ENCODE peak calls at places on chromosome 15, in eight cellular contexts. One of them, this sample, is unnamed.

GRCh38 chr15:80233511-80234080 is 18.4 kb downstream of the CTXND1 start:
- DNase-seq in A549: no peak
- DNase-seq in cardiac fibroblast: no peak
- DNase-seq in tibial nerve: no peak
- DNase-seq in mammary epithelial cell: no peak
- DNase-seq in astrocyte of the cerebellum: no peak
- DNase-seq in spleen: no peak
- DNase-seq in fibroblast of pulmonary artery: no peak
- DNase-seq in this sample: no peak

GRCh38 chr15:38521316-38521715 is 43.3 kb downstream of the RASGRP1 start:
- DNase-seq in A549: no peak
- DNase-seq in cardiac fibroblast: no peak
- DNase-seq in tibial nerve: no peak
- DNase-seq in mammary epithelial cell: no peak
- DNase-seq in astrocyte of the cerebellum: no peak
- DNase-seq in spleen: no peak
- DNase-seq in fibroblast of pulmonary artery: no peak
- DNase-seq in this sample: no peak

GRCh38 chr15:66484539-66485112 is 12.9 kb downstream of the SNAPC5 start:
- DNase-seq in A549: no peak
- DNase-seq in cardiac fibroblast: no peak
- DNase-seq in tibial nerve: no peak
- DNase-seq in mammary epithelial cell: no peak
- DNase-seq in astrocyte of the cerebellum: peak
- DNase-seq in spleen: no peak
- DNase-seq in fibroblast of pulmonary artery: no peak
- DNase-seq in this sample: no peak

GRCh38 chr15:89203705-89204273 is 17.6 kb downstream of the RLBP1 start:
- DNase-seq in A549: no peak
- DNase-seq in cardiac fibroblast: no peak
- DNase-seq in tibial nerve: no peak
- DNase-seq in mammary epithelial cell: no peak
- DNase-seq in astrocyte of the cerebellum: no peak
- DNase-seq in spleen: no peak
- DNase-seq in fibroblast of pulmonary artery: no peak
- DNase-seq in this sample: no peak

GRCh38 chr15:95149036-95149435 is 917.7 kb downstream of the MCTP2 start:
- DNase-seq in A549: no peak
- DNase-seq in cardiac fibroblast: no peak
- DNase-seq in tibial nerve: no peak
- DNase-seq in mammary epithelial cell: no peak
- DNase-seq in astrocyte of the cerebellum: no peak
- DNase-seq in spleen: no peak
- DNase-seq in fibroblast of pulmonary artery: no peak
- DNase-seq in this sample: no peak

GRCh38 chr15:32802296-32802936 is 84.6 kb downstream of the GREM1 start:
- DNase-seq in A549: no peak
- DNase-seq in cardiac fibroblast: peak
- DNase-seq in tibial nerve: no peak
- DNase-seq in mammary epithelial cell: peak
- DNase-seq in astrocyte of the cerebellum: peak
- DNase-seq in spleen: no peak
- DNase-seq in fibroblast of pulmonary artery: peak
- DNase-seq in this sample: peak

GRCh38 chr15:68187559-68187958 is 17.6 kb downstream of the CALML4 start:
- DNase-seq in A549: no peak
- DNase-seq in cardiac fibroblast: peak
- DNase-seq in tibial nerve: peak
- DNase-seq in mammary epithelial cell: peak
- DNase-seq in astrocyte of the cerebellum: peak
- DNase-seq in spleen: no peak
- DNase-seq in fibroblast of pulmonary artery: peak
- DNase-seq in this sample: peak

GRCh38 chr15:96200357-96200972 is 130.0 kb upstream of the NR2F2 start:
- DNase-seq in A549: no peak
- DNase-seq in cardiac fibroblast: no peak
- DNase-seq in tibial nerve: no peak
- DNase-seq in mammary epithelial cell: no peak
- DNase-seq in astrocyte of the cerebellum: no peak
- DNase-seq in spleen: no peak
- DNase-seq in fibroblast of pulmonary artery: no peak
- DNase-seq in this sample: no peak

GRCh38 chr15:96807361-96807760 is 476.9 kb downstream of the NR2F2 start:
- DNase-seq in A549: no peak
- DNase-seq in cardiac fibroblast: no peak
- DNase-seq in tibial nerve: no peak
- DNase-seq in mammary epithelial cell: no peak
- DNase-seq in astrocyte of the cerebellum: no peak
- DNase-seq in spleen: no peak
- DNase-seq in fibroblast of pulmonary artery: no peak
- DNase-seq in this sample: no peak

GRCh38 chr15:63015618-63016017 is 26.9 kb upstream of the TPM1 start:
- DNase-seq in A549: peak
- DNase-seq in cardiac fibroblast: peak
- DNase-seq in tibial nerve: peak
- DNase-seq in mammary epithelial cell: peak
- DNase-seq in astrocyte of the cerebellum: no peak
- DNase-seq in spleen: no peak
- DNase-seq in fibroblast of pulmonary artery: peak
- DNase-seq in this sample: peak

GRCh38 chr15:56659197-56659596 is 74.1 kb downstream of the ZNF280D start:
- DNase-seq in A549: no peak
- DNase-seq in cardiac fibroblast: no peak
- DNase-seq in tibial nerve: no peak
- DNase-seq in mammary epithelial cell: no peak
- DNase-seq in astrocyte of the cerebellum: no peak
- DNase-seq in spleen: no peak
- DNase-seq in fibroblast of pulmonary artery: no peak
- DNase-seq in this sample: no peak

GRCh38 chr15:70362350-70362749 is 264.6 kb upstream of the TLE3 start:
- DNase-seq in A549: no peak
- DNase-seq in cardiac fibroblast: no peak
- DNase-seq in tibial nerve: no peak
- DNase-seq in mammary epithelial cell: no peak
- DNase-seq in astrocyte of the cerebellum: no peak
- DNase-seq in spleen: peak
- DNase-seq in fibroblast of pulmonary artery: no peak
- DNase-seq in this sample: no peak

GRCh38 chr15:70358871-70359647 is 261.3 kb upstream of the TLE3 start:
- DNase-seq in A549: no peak
- DNase-seq in cardiac fibroblast: no peak
- DNase-seq in tibial nerve: no peak
- DNase-seq in mammary epithelial cell: no peak
- DNase-seq in astrocyte of the cerebellum: no peak
- DNase-seq in spleen: no peak
- DNase-seq in fibroblast of pulmonary artery: no peak
- DNase-seq in this sample: no peak

GRCh38 chr15:70361891-70362290 is 264.2 kb upstream of the TLE3 start:
- DNase-seq in A549: no peak
- DNase-seq in cardiac fibroblast: no peak
- DNase-seq in tibial nerve: no peak
- DNase-seq in mammary epithelial cell: no peak
- DNase-seq in astrocyte of the cerebellum: no peak
- DNase-seq in spleen: peak
- DNase-seq in fibroblast of pulmonary artery: no peak
- DNase-seq in this sample: no peak

GRCh38 chr15:70361106-70361505 is 263.4 kb upstream of the TLE3 start:
- DNase-seq in A549: no peak
- DNase-seq in cardiac fibroblast: no peak
- DNase-seq in tibial nerve: no peak
- DNase-seq in mammary epithelial cell: no peak
- DNase-seq in astrocyte of the cerebellum: no peak
- DNase-seq in spleen: peak
- DNase-seq in fibroblast of pulmonary artery: no peak
- DNase-seq in this sample: no peak

GRCh38 chr15:70362911-70363310 is 265.2 kb upstream of the TLE3 start:
- DNase-seq in A549: peak
- DNase-seq in cardiac fibroblast: peak
- DNase-seq in tibial nerve: no peak
- DNase-seq in mammary epithelial cell: no peak
- DNase-seq in astrocyte of the cerebellum: no peak
- DNase-seq in spleen: peak
- DNase-seq in fibroblast of pulmonary artery: peak
- DNase-seq in this sample: peak
- TF ChIP-seq CTCF in A549: peak
- TF ChIP-seq CTCF in cardiac fibroblast: peak
- TF ChIP-seq CTCF in tibial nerve: peak
- TF ChIP-seq CTCF in mammary epithelial cell: peak
- TF ChIP-seq CTCF in astrocyte of the cerebellum: peak
- TF ChIP-seq CTCF in spleen: peak
- TF ChIP-seq CTCF in fibroblast of pulmonary artery: peak
- TF ChIP-seq CTCF in this sample: peak

GRCh38 chr15:77466521-77466920 is 45.8 kb downstream of the HMG20A start:
- DNase-seq in A549: no peak
- DNase-seq in cardiac fibroblast: no peak
- DNase-seq in tibial nerve: no peak
- DNase-seq in mammary epithelial cell: no peak
- DNase-seq in astrocyte of the cerebellum: no peak
- DNase-seq in spleen: no peak
- DNase-seq in fibroblast of pulmonary artery: no peak
- DNase-seq in this sample: no peak

GRCh38 chr15:77456746-77457618 is 36.3 kb downstream of the HMG20A start:
- DNase-seq in A549: no peak
- DNase-seq in cardiac fibroblast: peak
- DNase-seq in tibial nerve: no peak
- DNase-seq in mammary epithelial cell: no peak
- DNase-seq in astrocyte of the cerebellum: peak
- DNase-seq in spleen: no peak
- DNase-seq in fibroblast of pulmonary artery: no peak
- DNase-seq in this sample: peak

GRCh38 chr15:77457619-77458265 is 37.1 kb downstream of the HMG20A start:
- DNase-seq in A549: no peak
- DNase-seq in cardiac fibroblast: peak
- DNase-seq in tibial nerve: no peak
- DNase-seq in mammary epithelial cell: peak
- DNase-seq in astrocyte of the cerebellum: peak
- DNase-seq in spleen: no peak
- DNase-seq in fibroblast of pulmonary artery: peak
- DNase-seq in this sample: peak

GRCh38 chr15:77464129-77464865 is 43.6 kb downstream of the HMG20A start:
- DNase-seq in A549: peak
- DNase-seq in cardiac fibroblast: no peak
- DNase-seq in tibial nerve: no peak
- DNase-seq in mammary epithelial cell: no peak
- DNase-seq in astrocyte of the cerebellum: no peak
- DNase-seq in spleen: no peak
- DNase-seq in fibroblast of pulmonary artery: no peak
- DNase-seq in this sample: no peak

GRCh38 chr15:77461486-77461885 is 40.8 kb downstream of the HMG20A start:
- DNase-seq in A549: no peak
- DNase-seq in cardiac fibroblast: no peak
- DNase-seq in tibial nerve: no peak
- DNase-seq in mammary epithelial cell: no peak
- DNase-seq in astrocyte of the cerebellum: no peak
- DNase-seq in spleen: no peak
- DNase-seq in fibroblast of pulmonary artery: no peak
- DNase-seq in this sample: no peak
- H3K4me3 ChIP-seq in A549: no peak
- H3K4me3 ChIP-seq in cardiac fibroblast: no peak
- H3K4me3 ChIP-seq in tibial nerve: no peak
- H3K4me3 ChIP-seq in mammary epithelial cell: no peak
- H3K4me3 ChIP-seq in astrocyte of the cerebellum: no peak
- H3K4me3 ChIP-seq in spleen: no peak
- H3K4me3 ChIP-seq in fibroblast of pulmonary artery: no peak
- H3K4me3 ChIP-seq in this sample: no peak

GRCh38 chr15:28995721-28996120 is 109.9 kb downstream of the APBA2 start:
- DNase-seq in A549: no peak
- DNase-seq in cardiac fibroblast: no peak
- DNase-seq in tibial nerve: no peak
- DNase-seq in mammary epithelial cell: no peak
- DNase-seq in astrocyte of the cerebellum: no peak
- DNase-seq in spleen: no peak
- DNase-seq in fibroblast of pulmonary artery: no peak
- DNase-seq in this sample: no peak

GRCh38 chr15:28994142-28994829 is 108.5 kb downstream of the APBA2 start:
- DNase-seq in A549: no peak
- DNase-seq in cardiac fibroblast: no peak
- DNase-seq in tibial nerve: no peak
- DNase-seq in mammary epithelial cell: no peak
- DNase-seq in astrocyte of the cerebellum: no peak
- DNase-seq in spleen: no peak
- DNase-seq in fibroblast of pulmonary artery: no peak
- DNase-seq in this sample: no peak

GRCh38 chr15:28996289-28996688 is 110.5 kb downstream of the APBA2 start:
- DNase-seq in A549: no peak
- DNase-seq in cardiac fibroblast: no peak
- DNase-seq in tibial nerve: no peak
- DNase-seq in mammary epithelial cell: no peak
- DNase-seq in astrocyte of the cerebellum: no peak
- DNase-seq in spleen: no peak
- DNase-seq in fibroblast of pulmonary artery: no peak
- DNase-seq in this sample: no peak

GRCh38 chr15:28994830-28995180 is 109.0 kb downstream of the APBA2 start:
- DNase-seq in A549: no peak
- DNase-seq in cardiac fibroblast: no peak
- DNase-seq in tibial nerve: no peak
- DNase-seq in mammary epithelial cell: no peak
- DNase-seq in astrocyte of the cerebellum: no peak
- DNase-seq in spleen: no peak
- DNase-seq in fibroblast of pulmonary artery: no peak
- DNase-seq in this sample: no peak

GRCh38 chr15:28995193-28995592 is 109.4 kb downstream of the APBA2 start:
- DNase-seq in A549: no peak
- DNase-seq in cardiac fibroblast: no peak
- DNase-seq in tibial nerve: no peak
- DNase-seq in mammary epithelial cell: no peak
- DNase-seq in astrocyte of the cerebellum: no peak
- DNase-seq in spleen: no peak
- DNase-seq in fibroblast of pulmonary artery: no peak
- DNase-seq in this sample: no peak
- TF ChIP-seq CTCF in A549: no peak
- TF ChIP-seq CTCF in cardiac fibroblast: no peak
- TF ChIP-seq CTCF in tibial nerve: no peak
- TF ChIP-seq CTCF in mammary epithelial cell: no peak
- TF ChIP-seq CTCF in astrocyte of the cerebellum: no peak
- TF ChIP-seq CTCF in spleen: no peak
- TF ChIP-seq CTCF in fibroblast of pulmonary artery: no peak
- TF ChIP-seq CTCF in this sample: no peak

GRCh38 chr15:55552926-55553325 is 35.2 kb downstream of the PYGO1 start:
- DNase-seq in A549: no peak
- DNase-seq in cardiac fibroblast: peak
- DNase-seq in tibial nerve: no peak
- DNase-seq in mammary epithelial cell: no peak
- DNase-seq in astrocyte of the cerebellum: peak
- DNase-seq in spleen: no peak
- DNase-seq in fibroblast of pulmonary artery: peak
- DNase-seq in this sample: peak

GRCh38 chr15:55546718-55547117 is 38.7 kb upstream of the DNAAF4 start:
- DNase-seq in A549: no peak
- DNase-seq in cardiac fibroblast: peak
- DNase-seq in tibial nerve: no peak
- DNase-seq in mammary epithelial cell: no peak
- DNase-seq in astrocyte of the cerebellum: no peak
- DNase-seq in spleen: no peak
- DNase-seq in fibroblast of pulmonary artery: peak
- DNase-seq in this sample: no peak

GRCh38 chr15:55555089-55555488 is 33.1 kb downstream of the PYGO1 start:
- DNase-seq in A549: peak
- DNase-seq in cardiac fibroblast: no peak
- DNase-seq in tibial nerve: no peak
- DNase-seq in mammary epithelial cell: no peak
- DNase-seq in astrocyte of the cerebellum: no peak
- DNase-seq in spleen: no peak
- DNase-seq in fibroblast of pulmonary artery: no peak
- DNase-seq in this sample: no peak

GRCh38 chr15:55549305-55549704 is 38.8 kb downstream of the PYGO1 start:
- DNase-seq in A549: no peak
- DNase-seq in cardiac fibroblast: no peak
- DNase-seq in tibial nerve: no peak
- DNase-seq in mammary epithelial cell: no peak
- DNase-seq in astrocyte of the cerebellum: no peak
- DNase-seq in spleen: no peak
- DNase-seq in fibroblast of pulmonary artery: no peak
- DNase-seq in this sample: no peak

GRCh38 chr15:55552461-55552860 is 35.7 kb downstream of the PYGO1 start:
- DNase-seq in A549: no peak
- DNase-seq in cardiac fibroblast: no peak
- DNase-seq in tibial nerve: no peak
- DNase-seq in mammary epithelial cell: no peak
- DNase-seq in astrocyte of the cerebellum: no peak
- DNase-seq in spleen: no peak
- DNase-seq in fibroblast of pulmonary artery: no peak
- DNase-seq in this sample: no peak
- H3K4me3 ChIP-seq in A549: no peak
- H3K4me3 ChIP-seq in cardiac fibroblast: no peak
- H3K4me3 ChIP-seq in tibial nerve: no peak
- H3K4me3 ChIP-seq in mammary epithelial cell: no peak
- H3K4me3 ChIP-seq in astrocyte of the cerebellum: no peak
- H3K4me3 ChIP-seq in spleen: no peak
- H3K4me3 ChIP-seq in fibroblast of pulmonary artery: no peak
- H3K4me3 ChIP-seq in this sample: no peak